ENCODE peak calls at places on chromosome 5, in nine cellular contexts. Q, O, B, T, P, J, G, C and R are unnamed samples.

GRCh38 chr5:57441557-57441956 is 41.1 kb downstream of the ACTBL2 start:
- DNase-seq in C (no peak), T (peak; percentile 99), J (no peak), Q (peak; percentile 71), B (no peak), O (no peak), P (no peak), G (no peak), R (no peak)

GRCh38 chr5:74810915-74811314 is 43.9 kb downstream of the NSA2 start:
- DNase-seq in G (no peak), J (no peak), P (no peak), C (no peak), B (no peak), O (no peak), Q (no peak), T (no peak), R (no peak)

GRCh38 chr5:140989254-140989653 is 23.0 kb downstream of the PCDHAC2 start:
- DNase-seq in T (no peak), P (no peak), O (no peak), Q (no peak), C (no peak), G (no peak), B (no peak), J (no peak), R (no peak)

GRCh38 chr5:44862808-44863207 is 54.1 kb downstream of the MRPS30 start:
- DNase-seq in J (no peak), T (peak; percentile 16), Q (no peak), O (no peak), G (no peak), P (no peak), C (no peak), B (peak; percentile 41), R (no peak)

GRCh38 chr5:16082053-16082452 is 97.5 kb downstream of the MARCHF11 start:
- DNase-seq in O (no peak), J (no peak), C (no peak), B (no peak), P (no peak), T (peak; percentile 1), G (no peak), Q (no peak), R (no peak)

GRCh38 chr5:172541119-172541763 is 86.9 kb upstream of the SH3PXD2B start:
- DNase-seq in C (no peak), B (no peak), J (peak; percentile 38), T (no peak), O (no peak), G (no peak), P (no peak), Q (no peak), R (no peak)

GRCh38 chr5:124655943-124656459 is 90.4 kb downstream of the ZNF608 start:
- DNase-seq in B (peak; percentile 78), Q (no peak), G (peak; percentile 80), C (no peak), O (no peak), J (no peak), P (no peak), T (peak; percentile 91), R (no peak)

GRCh38 chr5:143154495-143155375 is 248.8 kb downstream of the NR3C1 start:
- DNase-seq in C (no peak), O (no peak), T (peak; percentile 46), B (no peak), G (no peak), P (no peak), Q (no peak), J (no peak), R (no peak)

GRCh38 chr5:122009436-122009835 is 47.7 kb downstream of the SRFBP1 start:
- DNase-seq in G (no peak), O (no peak), J (no peak), Q (no peak), P (no peak), B (no peak), T (peak; percentile 2), C (no peak), R (no peak)

GRCh38 chr5:141524604-141525597 is 36.0 kb downstream of the PCDHGC5 start:
- DNase-seq in C (peak; percentile 84), B (peak; percentile 88), Q (peak; percentile 86), G (peak; percentile 87), O (peak; percentile 46), T (peak; percentile 90), J (peak; percentile 96), P (peak; percentile 98), R (peak; percentile 44)

GRCh38 chr5:87268126-87268969 is 665 bp downstream of the RASA1 start:
- DNase-seq in T (peak; percentile 65), B (peak; percentile 56), G (peak; percentile 77), Q (peak; percentile 74), C (peak; percentile 73), J (no peak), O (peak; percentile 53), P (peak; percentile 57), R (no peak)

GRCh38 chr5:107418071-107418470 is 252.7 kb downstream of the EFNA5 start:
- DNase-seq in Q (no peak), T (no peak), P (no peak), B (no peak), G (no peak), O (no peak), C (no peak), J (no peak), R (no peak)

GRCh38 chr5:142845402-142845901 is 75.3 kb downstream of the ARHGAP26 start:
- DNase-seq in C (peak; percentile 40), O (no peak), B (no peak), T (no peak), J (no peak), Q (no peak), P (no peak), G (peak; percentile 37), R (no peak)

GRCh38 chr5:140245354-140245753 is 57.5 kb downstream of the PFDN1 start:
- DNase-seq in P (no peak), Q (peak; percentile 33), B (no peak), C (no peak), T (no peak), O (no peak), J (no peak), G (no peak), R (peak; percentile 48)

GRCh38 chr5:113005454-113005853 is 28.9 kb downstream of the DCP2 start:
- DNase-seq in B (no peak), J (no peak), T (peak; percentile 53), C (no peak), O (no peak), G (no peak), Q (no peak), P (no peak), R (no peak)

GRCh38 chr5:5315068-5315835 is 107.2 kb upstream of the ICE1 start:
- DNase-seq in C (no peak), O (no peak), Q (no peak), T (peak; percentile 94), G (no peak), P (no peak), J (no peak), B (no peak), R (no peak)

GRCh38 chr5:44236040-44236439 is 153.2 kb downstream of the FGF10 start:
- DNase-seq in O (no peak), B (no peak), Q (no peak), T (no peak), P (no peak), G (no peak), C (no peak), J (no peak), R (no peak)

GRCh38 chr5:131759704-131760103 is 37.1 kb downstream of the FNIP1 start:
- DNase-seq in G (no peak), P (no peak), B (no peak), C (no peak), O (no peak), J (no peak), Q (no peak), T (no peak), R (no peak)
- H3K4me1 ChIP-seq in G (peaks cover 9% of the 10 kb centered on the region), P (no peaks in the 10 kb centered on the region), B (no peaks in the 10 kb centered on the region), C (peaks cover 68% of the 10 kb centered on the region), O (peaks cover 8% of the 10 kb centered on the region), J (peaks cover 48% of the 10 kb centered on the region), Q (no peaks in the 10 kb centered on the region), T (peaks cover 6% of the 10 kb centered on the region), R (peaks cover 4% of the 10 kb centered on the region)

GRCh38 chr5:150155258-150156032 is at the start of gene PDGFRB:
- DNase-seq in O (no peak), J (peak; percentile 92), P (peak; percentile 65), T (peak; percentile 78), G (peak; percentile 82), C (peak; percentile 88), Q (no peak), B (no peak), R (no peak)
- H3K4me1 ChIP-seq in O (no peaks in the 10 kb centered on the region), J (peaks cover 47% of the 10 kb centered on the region), P (peaks cover 31% of the 10 kb centered on the region), T (peaks cover 64% of the 10 kb centered on the region), G (peaks cover 10% of the 10 kb centered on the region), C (peaks cover 61% of the 10 kb centered on the region), Q (no peaks in the 10 kb centered on the region), B (no peaks in the 10 kb centered on the region), R (peaks cover 9% of the 10 kb centered on the region)

GRCh38 chr5:72847439-72847838 is 31.0 kb downstream of the TNPO1 start:
- DNase-seq in G (no peak), Q (no peak), J (no peak), O (no peak), C (no peak), P (no peak), B (no peak), T (no peak), R (no peak)
- H3K4me1 ChIP-seq in G (peaks cover 33% of the 10 kb centered on the region), Q (peaks cover 59% of the 10 kb centered on the region), J (peaks cover 75% of the 10 kb centered on the region), O (peaks cover 23% of the 10 kb centered on the region), C (peaks cover 55% of the 10 kb centered on the region), P (peaks cover 3% of the 10 kb centered on the region), B (peaks cover 31% of the 10 kb centered on the region), T (peaks cover 27% of the 10 kb centered on the region), R (peaks cover 41% of the 10 kb centered on the region)

GRCh38 chr5:151155777-151156731 is 1.5 kb downstream of the ANXA6 start:
- DNase-seq in P (no peak), O (no peak), B (no peak), C (peak; percentile 32), J (no peak), Q (no peak), G (peak; percentile 31), T (peak; percentile 54), R (no peak)

GRCh38 chr5:151155149-151155776 is 2.3 kb downstream of the ANXA6 start:
- DNase-seq in P (no peak), T (no peak), C (no peak), Q (no peak), J (no peak), G (peak; percentile 55), O (peak; percentile 53), B (no peak), R (peak; percentile 69)

GRCh38 chr5:151153300-151153699 is 4.3 kb downstream of the ANXA6 start:
- DNase-seq in G (no peak), O (no peak), Q (no peak), T (no peak), B (no peak), J (no peak), P (no peak), C (no peak), R (no peak)

GRCh38 chr5:151151793-151152192 is 5.8 kb downstream of the ANXA6 start:
- DNase-seq in P (no peak), T (peak; percentile 48), O (no peak), J (peak; percentile 71), B (no peak), Q (no peak), G (peak; percentile 30), C (no peak), R (peak; percentile 41)

DNA sequence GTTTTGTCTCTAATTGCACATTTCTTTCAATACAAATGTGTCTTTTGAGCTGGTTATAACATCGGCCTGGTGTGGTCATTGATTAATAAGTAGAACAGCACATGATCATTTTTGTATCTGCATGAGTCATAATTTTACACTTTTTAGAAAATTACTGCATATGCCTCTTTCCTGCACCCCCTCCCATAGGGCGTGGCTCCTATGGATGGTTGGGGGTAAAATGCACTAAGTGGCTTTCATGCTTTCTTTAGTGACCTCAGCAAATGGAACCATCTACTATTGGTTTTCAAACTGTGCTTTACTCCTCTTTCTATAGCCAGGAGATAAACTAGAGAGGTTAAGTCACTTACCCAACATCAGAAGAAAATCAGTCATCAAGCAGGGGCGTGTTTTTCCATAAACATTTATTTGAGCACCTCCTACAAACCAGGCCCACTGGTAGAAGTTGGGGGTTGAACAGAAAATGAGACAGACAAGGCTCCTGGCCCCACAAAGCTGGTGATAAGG is 3.8 kb downstream of the ANXA6 start:
- DNase-seq in J (no peak), G (no peak), P (no peak), O (no peak), C (no peak), B (no peak), Q (no peak), T (no peak), R (peak; percentile 33)
- H3K4me1 ChIP-seq in J (peaks cover 79% of the 10 kb centered on the region), G (peaks cover 71% of the 10 kb centered on the region), P (peaks cover 30% of the 10 kb centered on the region), O (peaks cover 84% of the 10 kb centered on the region), C (peaks cover 85% of the 10 kb centered on the region), B (peaks cover 34% of the 10 kb centered on the region), Q (peaks cover 19% of the 10 kb centered on the region), T (peaks cover 33% of the 10 kb centered on the region), R (peaks cover 96% of the 10 kb centered on the region)